ENCODE peak calls at places on chromosomes 4 and X, in ten cellular contexts. D is tibial nerve, Z is ELF-1, V is fibroblast of lung, T is COR-L47, F is KG1, M is T-helper 9 cell, I is ascending aorta, U is fibroblast of pulmonary artery, O is heart left ventricle. Q is an unnamed sample.

GRCh38 chr4:38179690-38180299 is 219.6 kb downstream of the PTTG2 start:
- DNase-seq in D (peak; percentile 89), Z (peak; percentile 88), V (peak; percentile 85), T (peak; percentile 54), F (peak; percentile 68), M (peak; percentile 63), I (peak; percentile 90), U (peak; percentile 87), O (peak; percentile 78), Q (peak; percentile 58)

GRCh38 chr4:99808260-99808857 is 8.3 kb upstream of the DAPP1 start:
- DNase-seq in D (peak; percentile 14), Z (peak; percentile 79), V (peak; percentile 19), T (peak; percentile 39), F (peak; percentile 38), M (peak; percentile 51), I (peak; percentile 79), U (peak; percentile 54), O (peak; percentile 66), Q (no peak)

GRCh38 chr4:3449574-3450534 is 8.1 kb downstream of the HGFAC start:
- DNase-seq in D (no peak), Z (no peak), V (no peak), T (no peak), F (no peak), M (no peak), I (no peak), U (no peak), O (peak; percentile 55), Q (no peak)

GRCh38 chr4:119307606-119308005 is 14.3 kb downstream of the FABP2 start:
- DNase-seq in D (no peak), Z (no peak), V (no peak), T (no peak), F (no peak), M (no peak), I (no peak), U (no peak), O (no peak), Q (no peak)

GRCh38 chr4:1002131-1002630 is 9.0 kb upstream of the SLC26A1 start:
- DNase-seq in D (peak; percentile 45), Z (peak; percentile 37), V (no peak), T (no peak), F (no peak), M (no peak), I (no peak), U (peak; percentile 39), O (no peak), Q (no peak)

GRCh38 chr4:141711211-141711610 is 74.8 kb downstream of the IL15 start:
- DNase-seq in D (peak; percentile 31), Z (no peak), V (peak; percentile 30), T (no peak), F (no peak), M (no peak), I (no peak), U (peak; percentile 67), O (no peak), Q (no peak)

GRCh38 chr4:159015862-159016261 is 87.0 kb upstream of the RAPGEF2 start:
- DNase-seq in D (no peak), Z (no peak), V (no peak), T (no peak), F (no peak), M (no peak), I (no peak), U (peak; percentile 17), O (no peak), Q (no peak)

GRCh38 chrX:38800981-38801845 is at the start of gene MID1IP1:
- DNase-seq in D (peak; percentile 80), Z (peak; percentile 99), V (peak; percentile 89), T (peak; percentile 82), F (peak; percentile 19), M (peak; percentile 68), I (peak; percentile 94), U (peak; percentile 93), O (peak; percentile 92), Q (peak; percentile 82)

GRCh38 chr4:71634364-71634763 is 149.5 kb downstream of the GC start:
- DNase-seq in D (no peak), Z (no peak), V (no peak), T (no peak), F (no peak), M (no peak), I (no peak), U (no peak), O (no peak), Q (no peak)